ENCODE peak calls at places on chromosomes 13 and 19, in four cellular contexts. One of them, this sample, is unnamed.

GRCh38 chr13:69660155-69660554 is 447.5 kb upstream of the ATXN8OS start:
- DNase-seq in stomach: no peak
- DNase-seq in cardiac muscle cell: no peak
- DNase-seq in body of pancreas: no peak
- DNase-seq in this sample: no peak

GRCh38 chr19:46116121-46116520 is 8.4 kb downstream of the IGFL3 start:
- DNase-seq in stomach: no peak
- DNase-seq in cardiac muscle cell: no peak
- DNase-seq in body of pancreas: no peak
- DNase-seq in this sample: no peak

GRCh38 chr13:61768175-61768574 is 352.5 kb upstream of the PCDH20 start:
- DNase-seq in stomach: no peak
- DNase-seq in cardiac muscle cell: no peak
- DNase-seq in body of pancreas: no peak
- DNase-seq in this sample: no peak

GRCh38 chr19:11361037-11361770 is 6.0 kb downstream of the PLPPR2 start:
- DNase-seq in stomach: peak; percentile 93
- DNase-seq in cardiac muscle cell: peak; percentile 90
- DNase-seq in body of pancreas: peak; percentile 73
- DNase-seq in this sample: no peak

GRCh38 chr19:39533791-39534190 is 1.1 kb upstream of the EID2B start:
- DNase-seq in stomach: no peak
- DNase-seq in cardiac muscle cell: no peak
- DNase-seq in body of pancreas: no peak
- DNase-seq in this sample: no peak

GRCh38 chr19:42555317-42555716 is 27.0 kb upstream of the CEACAM1 start:
- DNase-seq in stomach: no peak
- DNase-seq in cardiac muscle cell: no peak
- DNase-seq in body of pancreas: peak; percentile 17
- DNase-seq in this sample: peak; percentile 83

GRCh38 chr19:50315773-50316448 is 13.3 kb downstream of the KCNC3 start:
- DNase-seq in stomach: no peak
- DNase-seq in cardiac muscle cell: peak; percentile 67
- DNase-seq in body of pancreas: no peak
- DNase-seq in this sample: no peak

GRCh38 chr19:18425515-18426415 is 6.6 kb downstream of the SSBP4 start:
- DNase-seq in stomach: no peak
- DNase-seq in cardiac muscle cell: no peak
- DNase-seq in body of pancreas: no peak
- DNase-seq in this sample: no peak

GRCh38 chr19:13831560-13832056 is 36.4 kb downstream of the ZSWIM4 start:
- DNase-seq in stomach: no peak
- DNase-seq in cardiac muscle cell: no peak
- DNase-seq in body of pancreas: no peak
- DNase-seq in this sample: no peak

GRCh38 chr19:11347546-11347945 is 1.2 kb downstream of the CCDC159 start:
- DNase-seq in stomach: no peak
- DNase-seq in cardiac muscle cell: no peak
- DNase-seq in body of pancreas: no peak
- DNase-seq in this sample: no peak

GRCh38 chr13:79528759-79529191 is 47.8 kb downstream of the NDFIP2 start:
- DNase-seq in stomach: no peak
- DNase-seq in cardiac muscle cell: no peak
- DNase-seq in body of pancreas: no peak
- DNase-seq in this sample: no peak

GRCh38 chr19:3366104-3366760 is at the start of gene NFIC:
- DNase-seq in stomach: peak; percentile 78
- DNase-seq in cardiac muscle cell: peak; percentile 60
- DNase-seq in body of pancreas: peak; percentile 86
- DNase-seq in this sample: peak; percentile 87

GRCh38 chr19:17473041-17473440 is 2.7 kb downstream of the SLC27A1 start:
- DNase-seq in stomach: peak; percentile 30
- DNase-seq in cardiac muscle cell: no peak
- DNase-seq in body of pancreas: peak; percentile 38
- DNase-seq in this sample: no peak

GRCh38 chr13:101455863-101456262 is 3.4 kb downstream of the ITGBL1 start:
- DNase-seq in stomach: no peak
- DNase-seq in cardiac muscle cell: no peak
- DNase-seq in body of pancreas: no peak
- DNase-seq in this sample: no peak

GRCh38 chr19:55809381-55810058 is 22.3 kb downstream of the NLRP11 start:
- DNase-seq in stomach: peak; percentile 74
- DNase-seq in cardiac muscle cell: no peak
- DNase-seq in body of pancreas: peak; percentile 88
- DNase-seq in this sample: peak; percentile 83

GRCh38 chr19:45817010-45817724 is 2.1 kb upstream of the RSPH6A start:
- DNase-seq in stomach: peak; percentile 96
- DNase-seq in cardiac muscle cell: peak; percentile 96
- DNase-seq in body of pancreas: peak; percentile 95
- DNase-seq in this sample: peak; percentile 99

GRCh38 chr19:7989071-7989575 is 16.3 kb downstream of the ELAVL1 start:
- DNase-seq in stomach: no peak
- DNase-seq in cardiac muscle cell: no peak
- DNase-seq in body of pancreas: no peak
- DNase-seq in this sample: no peak

GRCh38 chr19:18875726-18876125 is 20.2 kb downstream of the CERS1 start:
- DNase-seq in stomach: no peak
- DNase-seq in cardiac muscle cell: no peak
- DNase-seq in body of pancreas: no peak
- DNase-seq in this sample: no peak

GRCh38 chr13:23081246-23081645 is 99.5 kb upstream of the SGCG start:
- DNase-seq in stomach: no peak
- DNase-seq in cardiac muscle cell: no peak
- DNase-seq in body of pancreas: no peak
- DNase-seq in this sample: no peak

GRCh38 chr19:46340051-46340659 is 6.7 kb upstream of the PPP5C start:
- DNase-seq in stomach: no peak
- DNase-seq in cardiac muscle cell: no peak
- DNase-seq in body of pancreas: no peak
- DNase-seq in this sample: no peak

GRCh38 chr13:45352031-45352430 is 11.0 kb upstream of the TPT1 start:
- DNase-seq in stomach: no peak
- DNase-seq in cardiac muscle cell: no peak
- DNase-seq in body of pancreas: no peak
- DNase-seq in this sample: no peak

GRCh38 chr19:41223431-41224234 is 4.6 kb downstream of the AXL start:
- DNase-seq in stomach: no peak
- DNase-seq in cardiac muscle cell: peak; percentile 29
- DNase-seq in body of pancreas: peak; percentile 13
- DNase-seq in this sample: no peak

GRCh38 chr19:38043649-38044144 is 136.7 kb downstream of the SIPA1L3 start:
- DNase-seq in stomach: no peak
- DNase-seq in cardiac muscle cell: no peak
- DNase-seq in body of pancreas: no peak
- DNase-seq in this sample: no peak

GRCh38 chr13:49410477-49410876 is 33.4 kb downstream of the CAB39L start:
- DNase-seq in stomach: no peak
- DNase-seq in cardiac muscle cell: no peak
- DNase-seq in body of pancreas: no peak
- DNase-seq in this sample: no peak

GRCh38 chr19:8457802-8458201 is 13.0 kb downstream of the HNRNPM start:
- DNase-seq in stomach: no peak
- DNase-seq in cardiac muscle cell: no peak
- DNase-seq in body of pancreas: no peak
- DNase-seq in this sample: no peak

GRCh38 chr13:30789360-30789862 is 54.1 kb downstream of the ALOX5AP start:
- DNase-seq in stomach: no peak
- DNase-seq in cardiac muscle cell: no peak
- DNase-seq in body of pancreas: no peak
- DNase-seq in this sample: no peak

GRCh38 chr19:6828698-6829633 is 56.5 kb downstream of the VAV1 start:
- DNase-seq in stomach: no peak
- DNase-seq in cardiac muscle cell: no peak
- DNase-seq in body of pancreas: no peak
- DNase-seq in this sample: no peak

GRCh38 chr19:43780706-43781525 is at the start of gene KCNN4:
- DNase-seq in stomach: peak; percentile 57
- DNase-seq in cardiac muscle cell: no peak
- DNase-seq in body of pancreas: no peak
- DNase-seq in this sample: peak; percentile 92

GRCh38 chr13:36915891-36916640 is 4.0 kb downstream of the SMAD9 start:
- DNase-seq in stomach: no peak
- DNase-seq in cardiac muscle cell: no peak
- DNase-seq in body of pancreas: no peak
- DNase-seq in this sample: no peak

GRCh38 chr19:18399008-18399407 is 1.6 kb upstream of the LRRC25 start:
- DNase-seq in stomach: peak; percentile 87
- DNase-seq in cardiac muscle cell: no peak
- DNase-seq in body of pancreas: peak; percentile 82
- DNase-seq in this sample: peak; percentile 86

GRCh38 chr13:40283666-40284065 is 382.8 kb downstream of the FOXO1 start:
- DNase-seq in stomach: no peak
- DNase-seq in cardiac muscle cell: no peak
- DNase-seq in body of pancreas: no peak
- DNase-seq in this sample: no peak

GRCh38 chr19:48841047-48841446 is 4.8 kb upstream of the HSD17B14 start:
- DNase-seq in stomach: no peak
- DNase-seq in cardiac muscle cell: no peak
- DNase-seq in body of pancreas: no peak
- DNase-seq in this sample: no peak

GRCh38 chr19:4584670-4585460 is 25.4 kb upstream of the SEMA6B start:
- DNase-seq in stomach: no peak
- DNase-seq in cardiac muscle cell: no peak
- DNase-seq in body of pancreas: no peak
- DNase-seq in this sample: no peak

GRCh38 chr13:74026753-74027152 is 107.5 kb downstream of the KLF12 start:
- DNase-seq in stomach: peak; percentile 29
- DNase-seq in cardiac muscle cell: peak; percentile 41
- DNase-seq in body of pancreas: no peak
- DNase-seq in this sample: peak; percentile 80

GRCh38 chr13:99865420-99865930 is 106.1 kb downstream of the ZIC5 start:
- DNase-seq in stomach: no peak
- DNase-seq in cardiac muscle cell: no peak
- DNase-seq in body of pancreas: no peak
- DNase-seq in this sample: no peak
- H3K4me1 ChIP-seq in stomach: no peaks in the 10 kb centered on the region
- H3K4me1 ChIP-seq in cardiac muscle cell: no peaks in the 10 kb centered on the region
- H3K4me1 ChIP-seq in body of pancreas: no peaks in the 10 kb centered on the region
- H3K4me1 ChIP-seq in this sample: no peaks in the 10 kb centered on the region

GRCh38 chr13:113456116-113456702 is 2.9 kb upstream of the ADPRHL1 start:
- DNase-seq in stomach: no peak
- DNase-seq in cardiac muscle cell: no peak
- DNase-seq in body of pancreas: no peak
- DNase-seq in this sample: no peak
- H3K36me3 ChIP-seq in stomach: peaks cover 33% of the 10 kb centered on the region
- H3K36me3 ChIP-seq in cardiac muscle cell: peaks cover 34% of the 10 kb centered on the region
- H3K36me3 ChIP-seq in body of pancreas: peaks cover 13% of the 10 kb centered on the region
- H3K36me3 ChIP-seq in this sample: no peaks in the 10 kb centered on the region

GRCh38 chr13:98766716-98767115 is 14.2 kb upstream of the SLC15A1 start:
- DNase-seq in stomach: no peak
- DNase-seq in cardiac muscle cell: no peak
- DNase-seq in body of pancreas: no peak
- DNase-seq in this sample: no peak

GRCh38 chr13:98755729-98756128 is 3.3 kb upstream of the SLC15A1 start:
- DNase-seq in stomach: no peak
- DNase-seq in cardiac muscle cell: no peak
- DNase-seq in body of pancreas: no peak
- DNase-seq in this sample: no peak

GRCh38 chr13:98766120-98766519 is 13.6 kb upstream of the SLC15A1 start:
- DNase-seq in stomach: no peak
- DNase-seq in cardiac muscle cell: no peak
- DNase-seq in body of pancreas: no peak
- DNase-seq in this sample: no peak

GRCh38 chr13:98761979-98762616 is 9.6 kb upstream of the SLC15A1 start:
- DNase-seq in stomach: no peak
- DNase-seq in cardiac muscle cell: no peak
- DNase-seq in body of pancreas: no peak
- DNase-seq in this sample: no peak

GRCh38 chr13:98761126-98761978 is 8.9 kb upstream of the SLC15A1 start:
- DNase-seq in stomach: peak; percentile 34
- DNase-seq in cardiac muscle cell: no peak
- DNase-seq in body of pancreas: peak; percentile 43
- DNase-seq in this sample: no peak
- TF ChIP-seq CTCF in stomach: no peak
- TF ChIP-seq CTCF in cardiac muscle cell: peak; percentile 22
- TF ChIP-seq CTCF in body of pancreas: peak; percentile 8
- TF ChIP-seq CTCF in this sample: no peak

DNA sequence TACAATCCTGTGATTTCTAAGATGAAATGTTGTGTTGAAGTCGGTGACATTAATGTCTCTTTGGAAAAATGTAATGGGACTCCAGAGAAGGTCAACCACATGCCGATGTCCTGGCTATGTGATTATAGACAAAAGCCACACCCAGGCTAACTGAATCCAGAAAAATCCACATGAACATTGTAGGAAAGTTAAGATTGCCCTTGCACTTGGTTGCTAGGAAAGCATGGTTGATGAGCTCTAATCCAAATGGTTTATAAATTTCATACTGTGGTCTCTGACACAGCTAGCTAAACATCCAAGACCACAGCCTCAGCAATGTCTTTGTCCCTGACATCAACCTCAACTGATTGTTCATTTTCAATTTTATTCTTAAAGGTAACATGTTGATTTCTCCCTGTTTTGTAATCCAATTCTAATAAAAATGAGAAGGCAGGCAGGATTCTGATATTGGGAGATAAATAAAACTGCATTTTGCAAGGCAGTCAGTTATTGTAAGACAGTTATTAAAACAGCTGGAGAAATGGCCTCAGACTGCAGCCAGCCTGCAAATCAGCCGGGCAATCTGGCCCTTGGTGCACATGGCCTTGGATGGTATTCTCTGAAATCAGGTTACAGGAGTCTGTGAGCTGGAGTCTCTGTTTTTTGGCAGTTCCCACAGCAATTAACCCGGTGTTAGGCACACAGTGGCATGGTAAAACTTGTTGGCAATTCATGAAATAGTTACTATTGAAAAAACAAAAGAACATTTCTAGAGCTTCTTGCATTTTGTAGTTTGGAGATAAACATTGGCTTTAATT is 93.9 kb downstream of the STARD13 start:
- DNase-seq in stomach: no peak
- DNase-seq in cardiac muscle cell: no peak
- DNase-seq in body of pancreas: no peak
- DNase-seq in this sample: no peak
- H3K4me1 ChIP-seq in stomach: peaks cover 22% of the 10 kb centered on the region
- H3K4me1 ChIP-seq in cardiac muscle cell: peaks cover 9% of the 10 kb centered on the region
- H3K4me1 ChIP-seq in body of pancreas: peaks cover 74% of the 10 kb centered on the region
- H3K4me1 ChIP-seq in this sample: peaks cover 27% of the 10 kb centered on the region

GRCh38 chr13:109275848-109276247 is 510.5 kb downstream of the IRS2 start:
- DNase-seq in stomach: no peak
- DNase-seq in cardiac muscle cell: peak; percentile 14
- DNase-seq in body of pancreas: peak; percentile 3
- DNase-seq in this sample: no peak
- H3K36me3 ChIP-seq in stomach: no peaks in the 10 kb centered on the region
- H3K36me3 ChIP-seq in cardiac muscle cell: no peaks in the 10 kb centered on the region
- H3K36me3 ChIP-seq in body of pancreas: no peaks in the 10 kb centered on the region
- H3K36me3 ChIP-seq in this sample: no peaks in the 10 kb centered on the region

GRCh38 chr19:51637362-51637978 is 7.3 kb upstream of the SIGLEC5 start:
- DNase-seq in stomach: no peak
- DNase-seq in cardiac muscle cell: no peak
- DNase-seq in body of pancreas: no peak
- DNase-seq in this sample: no peak
- TF ChIP-seq CTCF in stomach: no peak
- TF ChIP-seq CTCF in cardiac muscle cell: peak; percentile 54
- TF ChIP-seq CTCF in body of pancreas: peak; percentile 23
- TF ChIP-seq CTCF in this sample: peak; percentile 26